ENCODE peak calls at places on chromosomes 5 and 9, in four cellular contexts. B is HepG2, Z is IMR-90, S is GM12878. H is an unnamed sample.

GRCh38 chr9:81717747-81718077 is 28.4 kb upstream of the TLE1 start:
- DNase-seq in B (no peak), Z (no peak), S (no peak), H (no peak)

GRCh38 chr5:172452398-172453205 is 1.7 kb downstream of the SH3PXD2B start:
- DNase-seq in B (no peak), Z (peak), S (no peak), H (peak)

GRCh38 chr9:89886281-89886700 is 281.5 kb downstream of the GADD45G start:
- DNase-seq in B (no peak), Z (no peak), S (no peak), H (no peak)

GRCh38 chr9:125407974-125408900 is 146.6 kb downstream of the GAPVD1 start:
- DNase-seq in B (peak), Z (peak), S (no peak), H (peak)

GRCh38 chr9:8338249-8338721 is 538.7 kb upstream of the DMAC1 start:
- DNase-seq in B (no peak), Z (peak), S (no peak), H (no peak)

GRCh38 chr5:154077692-154078091 is 38.9 kb downstream of the MFAP3 start:
- DNase-seq in B (no peak), Z (peak), S (no peak), H (no peak)

GRCh38 chr9:129725841-129726251 is 27.0 kb downstream of the PTGES start:
- DNase-seq in B (no peak), Z (peak), S (no peak), H (peak)

GRCh38 chr5:6430418-6431028 is 18.1 kb upstream of the UBE2QL1 start:
- DNase-seq in B (no peak), Z (no peak), S (no peak), H (no peak)

GRCh38 chr9:93321220-93321610 is 130.3 kb upstream of the FAM120A start:
- DNase-seq in B (no peak), Z (no peak), S (no peak), H (peak)

GRCh38 chr9:2726620-2727335 is 9.5 kb downstream of the KCNV2 start:
- DNase-seq in B (no peak), Z (peak), S (no peak), H (no peak)

GRCh38 chr9:21800931-21801682 is 1.3 kb upstream of the MTAP start:
- DNase-seq in B (no peak), Z (no peak), S (no peak), H (no peak)

GRCh38 chr5:74243634-74244033 is 396.9 kb downstream of the ENC1 start:
- DNase-seq in B (no peak), Z (no peak), S (no peak), H (no peak)

GRCh38 chr9:4904322-4905134 is 80.5 kb upstream of the JAK2 start:
- DNase-seq in B (no peak), Z (peak), S (no peak), H (no peak)

GRCh38 chr5:38509185-38509584 is 47.3 kb downstream of the LIFR start:
- DNase-seq in B (no peak), Z (peak), S (no peak), H (no peak)

GRCh38 chr5:122605236-122605635 is 169.6 kb upstream of the SNX2 start:
- DNase-seq in B (no peak), Z (no peak), S (no peak), H (no peak)

GRCh38 chr5:128965011-128965637 is at the start of gene SLC27A6:
- DNase-seq in B (no peak), Z (no peak), S (no peak), H (peak)

GRCh38 chr9:94772654-94773303 is 46.3 kb downstream of the AOPEP start:
- DNase-seq in B (no peak), Z (peak), S (no peak), H (peak)

GRCh38 chr9:81759680-81760215 is 70.4 kb upstream of the TLE1 start:
- DNase-seq in B (peak), Z (peak), S (no peak), H (peak)

GRCh38 chr5:132473019-132473531 is 17.5 kb downstream of the IRF1 start:
- DNase-seq in B (no peak), Z (no peak), S (no peak), H (no peak)

GRCh38 chr5:75043736-75044264 is 8.6 kb downstream of the GCNT4 start:
- DNase-seq in B (no peak), Z (no peak), S (no peak), H (no peak)

GRCh38 chr9:37531699-37532098 is 44.5 kb downstream of the FBXO10 start:
- DNase-seq in B (no peak), Z (no peak), S (peak), H (no peak)

GRCh38 chr9:117671468-117671867 is 32.7 kb upstream of the TLR4 start:
- DNase-seq in B (no peak), Z (no peak), S (no peak), H (no peak)
- TF ChIP-seq MXI1 in B (no peak), Z (no peak), S (no peak), H (no peak)

GRCh38 chr5:886051-886450 is 6.5 kb downstream of the BRD9 start:
- DNase-seq in B (no peak), Z (no peak), S (no peak), H (no peak)
- TF ChIP-seq MXI1 in B (no peak), Z (no peak), S (no peak), H (no peak)

DNA sequence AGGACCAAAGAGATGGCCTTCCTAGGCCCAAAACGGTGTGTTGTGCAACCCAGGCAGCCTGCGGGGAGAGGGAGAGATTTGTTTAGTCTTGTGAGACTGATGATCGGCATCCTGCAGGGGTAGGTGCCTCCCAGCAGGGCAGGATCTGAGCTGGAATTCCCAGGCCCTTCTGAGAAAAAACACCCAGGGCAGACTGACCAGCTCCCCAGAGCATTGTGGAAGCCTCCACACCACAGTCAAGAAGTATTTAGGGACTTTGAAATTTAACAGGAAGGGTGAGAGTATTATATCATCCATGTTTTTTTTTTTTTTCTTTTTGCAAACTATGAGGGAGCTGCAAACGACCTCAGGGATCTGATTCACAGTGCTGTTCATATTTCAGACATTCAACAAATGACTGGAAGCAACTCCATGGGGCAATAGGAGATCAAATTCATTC is 104.5 kb upstream of the LHFPL2 start:
- DNase-seq in B (no peak), Z (peak), S (no peak), H (no peak)
- TF ChIP-seq MXI1 in B (no peak), Z (no peak), S (no peak), H (no peak)

GRCh38 chr5:137098663-137099062 is 400.5 kb downstream of the SPOCK1 start:
- DNase-seq in B (no peak), Z (no peak), S (no peak), H (no peak)

GRCh38 chr5:137095597-137095996 is 403.5 kb downstream of the SPOCK1 start:
- DNase-seq in B (no peak), Z (no peak), S (no peak), H (no peak)

GRCh38 chr5:137098238-137098637 is 400.9 kb downstream of the SPOCK1 start:
- DNase-seq in B (no peak), Z (no peak), S (no peak), H (no peak)

GRCh38 chr5:137097203-137097602 is 401.9 kb downstream of the SPOCK1 start:
- DNase-seq in B (no peak), Z (no peak), S (no peak), H (no peak)

DNA sequence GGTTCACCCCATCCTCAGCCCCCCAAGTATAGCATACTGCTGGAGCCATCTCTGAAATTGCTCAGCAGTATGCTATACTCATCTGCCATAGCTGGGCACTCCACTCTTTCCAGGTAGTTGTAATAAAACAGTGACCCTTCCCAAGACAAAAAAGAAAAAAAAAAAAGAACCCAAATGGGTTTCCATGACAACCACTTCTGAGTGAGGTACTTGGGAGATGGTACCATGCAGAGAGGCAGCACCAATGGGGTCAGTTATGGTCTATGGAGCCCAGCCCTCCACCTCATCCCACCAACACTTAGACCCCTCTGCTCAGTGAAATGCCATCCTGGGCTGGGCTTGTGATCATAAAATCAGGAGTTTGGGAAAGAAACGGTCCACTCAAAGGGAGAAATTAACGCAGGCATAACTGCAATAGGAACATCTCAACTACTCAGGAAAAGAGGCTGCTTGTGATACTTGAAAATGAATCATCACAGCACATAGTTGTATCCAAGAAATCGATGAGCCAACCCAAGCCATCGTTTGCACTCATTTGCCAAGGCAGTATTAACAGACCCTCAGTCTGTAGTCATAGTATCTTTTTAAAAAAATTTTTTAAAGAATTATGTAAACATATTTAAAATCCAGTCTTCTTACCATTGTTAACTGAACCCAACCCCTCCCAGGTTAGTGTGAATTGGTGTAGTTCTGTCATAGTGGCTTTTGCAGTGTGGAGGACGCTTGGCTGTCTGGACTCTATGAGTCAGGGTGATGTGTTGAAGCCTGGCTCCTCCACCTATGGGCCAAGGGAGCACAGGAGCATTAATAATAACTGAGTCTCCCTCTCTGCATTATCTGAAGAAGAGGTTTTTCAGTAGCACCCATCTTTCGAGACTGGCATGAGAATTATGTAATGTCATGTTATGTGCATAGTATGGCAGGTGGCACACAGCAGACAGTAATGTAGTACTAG is 402.7 kb downstream of the SPOCK1 start:
- DNase-seq in B (no peak), Z (peak), S (no peak), H (no peak)
- TF ChIP-seq MXI1 in B (no peak), Z (no peak), S (no peak), H (no peak)

GRCh38 chr5:31851290-31851689 is 212.4 kb downstream of the PDZD2 start:
- DNase-seq in B (no peak), Z (no peak), S (no peak), H (peak)

GRCh38 chr5:31855527-31855862 is 216.6 kb downstream of the PDZD2 start:
- DNase-seq in B (no peak), Z (no peak), S (no peak), H (no peak)

GRCh38 chr5:31854181-31854624 is 215.3 kb downstream of the PDZD2 start:
- DNase-seq in B (no peak), Z (peak), S (no peak), H (no peak)

GRCh38 chr5:31853398-31854135 is 214.6 kb downstream of the PDZD2 start:
- DNase-seq in B (no peak), Z (no peak), S (no peak), H (no peak)

DNA sequence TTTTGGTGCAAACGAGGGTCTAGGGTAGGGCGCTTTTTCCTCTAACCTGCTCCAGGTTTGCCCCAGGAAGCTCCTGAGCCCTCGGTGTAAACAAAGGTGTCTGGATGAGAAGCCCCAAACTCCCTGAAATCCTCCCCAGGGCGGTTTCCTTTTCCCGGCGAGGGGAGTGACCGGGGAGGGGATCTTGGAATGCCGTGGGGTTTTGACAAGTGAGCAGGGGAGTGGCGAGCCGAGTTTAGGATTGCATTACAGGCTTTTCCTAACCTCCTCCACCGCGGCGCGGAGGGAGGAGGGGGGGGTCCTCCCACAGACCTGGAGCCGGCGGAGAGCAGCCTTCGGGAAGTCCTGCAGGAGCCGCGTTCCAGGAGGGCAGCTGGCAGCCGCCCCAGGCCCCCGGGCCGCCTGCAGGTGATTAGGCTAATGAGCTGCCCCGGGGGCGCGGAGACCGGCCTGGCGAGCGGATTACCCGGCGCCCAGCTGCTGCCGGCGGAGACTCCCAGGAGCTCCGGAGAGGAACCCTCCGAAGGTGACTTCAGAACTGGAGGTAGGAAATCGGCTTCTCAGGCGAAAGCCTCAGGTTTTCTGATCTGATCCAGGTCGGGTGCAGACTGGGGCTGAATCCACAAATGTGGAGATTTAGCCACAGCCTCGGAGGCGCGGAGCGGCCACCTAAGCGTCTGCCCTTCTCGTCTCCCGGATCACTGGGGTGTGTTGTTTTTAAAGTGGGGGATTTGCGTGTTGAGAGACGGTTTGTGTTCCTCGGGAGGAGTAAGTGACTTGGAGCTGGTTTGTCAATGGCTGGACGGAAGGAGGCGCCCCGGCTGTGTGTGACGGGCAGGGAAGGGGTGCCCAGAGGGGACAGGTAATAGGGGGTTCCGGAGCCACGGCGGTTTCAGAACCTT is 215.9 kb downstream of the PDZD2 start:
- DNase-seq in B (no peak), Z (no peak), S (no peak), H (peak)
- TF ChIP-seq MXI1 in B (no peak), Z (no peak), S (no peak), H (no peak)